ENCODE peak calls at places on chromosome 2, in five cellular contexts. X is AG08396, M is iris pigment epithelial cell, E is anterior cingulate cortex, D is WTC11. P is an unnamed sample.
A peak's percentile ranks its signal among the peaks of the same experiment; 100 is the strongest.

GRCh38 chr2:119252186-119253113 is 28.8 kb downstream of the STEAP3 start:
- DNase-seq in X (peak; percentile 79), M (peak; percentile 99), E (no peak), D (no peak), P (no peak)

GRCh38 chr2:152298754-152299153 is 36.2 kb upstream of the FMNL2 start:
- DNase-seq in X (no peak), M (peak; percentile 30), E (no peak), D (no peak), P (no peak)

GRCh38 chr2:159208449-159208848 is 78.1 kb downstream of the WDSUB1 start:
- DNase-seq in X (no peak), M (no peak), E (no peak), D (no peak), P (no peak)

GRCh38 chr2:183059561-183059960 is 19.0 kb upstream of the DUSP19 start:
- DNase-seq in X (peak; percentile 45), M (peak; percentile 94), E (no peak), D (no peak), P (no peak)

GRCh38 chr2:39379643-39380524 is 57.2 kb downstream of the MAP4K3 start:
- DNase-seq in X (peak; percentile 33), M (peak; percentile 77), E (no peak), D (no peak), P (no peak)

GRCh38 chr2:44623622-44624351 is 262.0 kb downstream of the CAMKMT start:
- DNase-seq in X (no peak), M (no peak), E (no peak), D (no peak), P (no peak)

GRCh38 chr2:43737097-43737854 is 36.6 kb upstream of the DYNC2LI1 start:
- DNase-seq in X (peak; percentile 66), M (peak; percentile 96), E (no peak), D (no peak), P (no peak)

GRCh38 chr2:77484026-77484425 is 38.1 kb downstream of the LRRTM4 start:
- DNase-seq in X (no peak), M (no peak), E (no peak), D (no peak), P (no peak)

GRCh38 chr2:75047907-75048625 is 89.6 kb downstream of the POLE4 start:
- DNase-seq in X (peak; percentile 61), M (peak; percentile 52), E (no peak), D (no peak), P (no peak)

GRCh38 chr2:191155608-191156071 is 4.8 kb upstream of the STAT4 start:
- DNase-seq in X (peak; percentile 50), M (peak; percentile 68), E (no peak), D (no peak), P (no peak)

GRCh38 chr2:24181849-24182248 is 7.0 kb downstream of the FAM228A start:
- DNase-seq in X (no peak), M (no peak), E (no peak), D (no peak), P (no peak)

GRCh38 chr2:88187927-88188326 is 17.8 kb downstream of the THNSL2 start:
- DNase-seq in X (no peak), M (no peak), E (no peak), D (peak; percentile 57), P (no peak)

GRCh38 chr2:152925540-152926448 is 207.4 kb downstream of the ARL6IP6 start:
- DNase-seq in X (peak; percentile 9), M (peak; percentile 9), E (no peak), D (peak; percentile 90), P (peak; percentile 14)

GRCh38 chr2:15901095-15901807 is 39.1 kb upstream of the MYCN start:
- DNase-seq in X (no peak), M (no peak), E (no peak), D (no peak), P (no peak)

GRCh38 chr2:216732334-216732733 is 37.0 kb upstream of the IGFBP5 start:
- DNase-seq in X (no peak), M (no peak), E (no peak), D (no peak), P (no peak)

GRCh38 chr2:127270663-127271062 is 23.3 kb downstream of the ERCC3 start:
- DNase-seq in X (no peak), M (no peak), E (no peak), D (peak; percentile 16), P (no peak)

GRCh38 chr2:26670171-26670570 is 22.4 kb upstream of the KCNK3 start:
- DNase-seq in X (no peak), M (peak; percentile 42), E (no peak), D (no peak), P (no peak)

GRCh38 chr2:229372207-229372606 is 101.1 kb upstream of the PID1 start:
- DNase-seq in X (no peak), M (no peak), E (no peak), D (no peak), P (no peak)

GRCh38 chr2:16716051-16716450 is 50.4 kb upstream of the CYRIA start:
- DNase-seq in X (no peak), M (no peak), E (no peak), D (no peak), P (no peak)

GRCh38 chr2:101776172-101777043 is 78.9 kb downstream of the MAP4K4 start:
- DNase-seq in X (no peak), M (no peak), E (no peak), D (peak; percentile 49), P (no peak)

GRCh38 chr2:67797801-67798535 is 264.8 kb downstream of the C1D start:
- DNase-seq in X (peak; percentile 26), M (peak; percentile 74), E (no peak), D (no peak), P (no peak)

GRCh38 chr2:118240276-118240675 is 152.0 kb downstream of the INSIG2 start:
- DNase-seq in X (no peak), M (no peak), E (no peak), D (no peak), P (no peak)

GRCh38 chr2:54599914-54600313 is 123.5 kb upstream of the EML6 start:
- DNase-seq in X (peak; percentile 30), M (no peak), E (no peak), D (no peak), P (no peak)

GRCh38 chr2:10170256-10170655 is 47.7 kb downstream of the RRM2 start:
- DNase-seq in X (no peak), M (peak; percentile 60), E (no peak), D (no peak), P (no peak)

GRCh38 chr2:98926601-98927000 is 9.4 kb downstream of the CRACDL start:
- DNase-seq in X (no peak), M (no peak), E (no peak), D (no peak), P (no peak)

GRCh38 chr2:95001701-95002100 is 23.8 kb upstream of the MAL start:
- DNase-seq in X (no peak), M (no peak), E (no peak), D (no peak), P (no peak)

GRCh38 chr2:134391751-134392160 is 137.9 kb downstream of the MGAT5 start:
- DNase-seq in X (no peak), M (peak; percentile 67), E (no peak), D (no peak), P (no peak)

GRCh38 chr2:122417114-122417513 is 661.7 kb downstream of the TSN start:
- DNase-seq in X (no peak), M (no peak), E (no peak), D (no peak), P (no peak)

GRCh38 chr2:225009768-225010167 is 32.5 kb downstream of the DOCK10 start:
- DNase-seq in X (no peak), M (no peak), E (no peak), D (no peak), P (no peak)

GRCh38 chr2:23916727-23917458 is 10.0 kb downstream of the ATAD2B start:
- DNase-seq in X (no peak), M (no peak), E (no peak), D (no peak), P (no peak)

GRCh38 chr2:31980674-31981356 is 30.0 kb downstream of the MEMO1 start:
- DNase-seq in X (peak; percentile 48), M (peak; percentile 77), E (no peak), D (no peak), P (no peak)

GRCh38 chr2:36374586-36374985 is 19.0 kb downstream of the CRIM1 start:
- DNase-seq in X (no peak), M (peak; percentile 67), E (no peak), D (no peak), P (no peak)

GRCh38 chr2:69668598-69668997 is 25.1 kb upstream of the AAK1 start:
- DNase-seq in X (no peak), M (peak; percentile 50), E (no peak), D (no peak), P (no peak)

GRCh38 chr2:152056418-152056817 is 42.4 kb downstream of the CACNB4 start:
- DNase-seq in X (no peak), M (no peak), E (no peak), D (no peak), P (no peak)

GRCh38 chr2:240876035-240876474 is 7.4 kb downstream of the AGXT start:
- DNase-seq in X (no peak), M (no peak), E (no peak), D (no peak), P (no peak)

GRCh38 chr2:81858998-81859397 is 1554.4 kb upstream of the LRRTM1 start:
- DNase-seq in X (no peak), M (no peak), E (no peak), D (no peak), P (no peak)

P was measured in substantia nigra.